ENCODE peak calls at places on chromosome 19, in seven cellular contexts. D is AG10803, G is body of pancreas, C is BE2C, Q is tibial artery, X is thoracic aorta, L is GM06990. I is an unnamed sample.

GRCh38 chr19:46224773-46225172 is 4.8 kb upstream of the IGFL1 start:
- DNase-seq in D (no peak), Q (no peak), L (no peak), G (no peak), X (no peak), C (no peak), I (no peak)

GRCh38 chr19:3324405-3324856 is 42.0 kb upstream of the NFIC start:
- DNase-seq in X (no peak), G (peak), C (peak), L (no peak), Q (peak), D (no peak), I (no peak)

GRCh38 chr19:45879055-45879454 is 6.9 kb downstream of the IRF2BP1 start:
- DNase-seq in G (peak), D (no peak), C (no peak), Q (no peak), X (no peak), L (no peak), I (no peak)

GRCh38 chr19:45499196-45500180 is 1.2 kb downstream of the PPM1N start:
- DNase-seq in D (peak), Q (peak), X (no peak), C (peak), L (peak), G (peak), I (no peak)

GRCh38 chr19:45508931-45509691 is 1.8 kb downstream of the VASP start:
- DNase-seq in D (peak), L (peak), Q (peak), C (peak), X (peak), G (peak), I (peak)

GRCh38 chr19:14114854-14115253 is 2.7 kb downstream of the PRKACA start:
- DNase-seq in G (peak), C (peak), D (no peak), X (no peak), L (peak), Q (peak), I (no peak)

GRCh38 chr19:44746946-44747738 is 1.4 kb upstream of the BCL3 start:
- DNase-seq in G (peak), L (peak), D (peak), Q (peak), C (peak), X (peak), I (peak)

GRCh38 chr19:5801796-5802616 is 2.9 kb upstream of the NRTN start:
- DNase-seq in Q (no peak), G (no peak), L (no peak), C (peak), D (peak), X (no peak), I (no peak)

GRCh38 chr19:590396-590745 is 690 bp downstream of the HCN2 start:
- DNase-seq in X (no peak), C (peak), D (no peak), Q (no peak), G (no peak), L (no peak), I (no peak)

DNA sequence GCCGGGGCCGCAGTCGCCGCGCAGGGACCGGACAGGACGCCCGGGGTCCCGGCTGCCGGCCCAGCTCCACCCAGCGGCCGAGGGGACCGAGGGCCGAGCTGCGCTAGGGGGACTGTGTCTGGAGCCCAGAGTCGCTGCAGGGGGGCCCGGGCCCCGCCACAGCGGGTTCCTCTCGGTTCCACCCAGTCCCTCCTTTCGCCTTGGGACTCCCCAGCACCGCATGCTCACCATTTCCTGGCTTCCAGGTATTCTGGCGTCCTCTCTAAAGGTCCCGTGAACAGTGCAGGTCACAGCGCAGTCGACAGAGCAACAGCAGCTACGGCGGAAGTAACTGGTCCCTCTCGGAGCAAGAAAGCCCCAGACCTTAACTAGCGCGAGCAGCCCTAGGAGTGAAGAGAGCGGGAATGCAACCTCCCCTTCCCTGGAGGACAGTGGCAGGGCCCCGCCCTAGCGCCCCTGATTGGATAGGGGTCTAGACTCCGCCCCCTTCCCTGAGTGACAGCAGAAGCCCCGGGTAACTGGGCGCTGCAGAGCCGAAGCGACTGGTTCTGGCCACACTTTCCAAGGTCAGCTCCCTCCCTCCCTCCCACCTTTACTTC is at the start of gene ZNF878:
- DNase-seq in Q (peak), G (peak), L (peak), C (peak), X (peak), D (peak), I (peak)
- TF ChIP-seq CTCF in Q (no peak), G (peak), L (peak), C (peak), X (no peak), D (peak), I (no peak)

GRCh38 chr19:4580961-4581380 is 21.5 kb upstream of the SEMA6B start:
- DNase-seq in L (no peak), G (no peak), C (no peak), D (no peak), X (no peak), Q (no peak), I (no peak)
- H3K4me3 ChIP-seq in L (no peak), G (no peak), C (no peak), D (no peak), X (peak), Q (peak), I (peak)

GRCh38 chr19:2173388-2173787 is 9.7 kb downstream of the DOT1L start:
- DNase-seq in G (no peak), X (no peak), L (no peak), Q (no peak), C (no peak), D (no peak), I (no peak)

GRCh38 chr19:2173841-2174577 is 10.3 kb downstream of the DOT1L start:
- DNase-seq in L (no peak), D (no peak), X (no peak), C (no peak), G (no peak), Q (no peak), I (no peak)

GRCh38 chr19:2170987-2171348 is 7.2 kb downstream of the DOT1L start:
- DNase-seq in C (no peak), D (no peak), Q (no peak), X (no peak), G (no peak), L (no peak), I (no peak)

GRCh38 chr19:2170219-2170618 is 6.5 kb downstream of the DOT1L start:
- DNase-seq in D (no peak), C (peak), X (no peak), L (no peak), G (no peak), Q (no peak), I (no peak)

GRCh38 chr19:2171349-2172145 is 7.8 kb downstream of the DOT1L start:
- DNase-seq in G (peak), X (no peak), D (no peak), Q (no peak), L (peak), C (peak), I (no peak)
- TF ChIP-seq CTCF in G (no peak), X (no peak), D (no peak), Q (no peak), L (peak), C (peak), I (no peak)

DNA sequence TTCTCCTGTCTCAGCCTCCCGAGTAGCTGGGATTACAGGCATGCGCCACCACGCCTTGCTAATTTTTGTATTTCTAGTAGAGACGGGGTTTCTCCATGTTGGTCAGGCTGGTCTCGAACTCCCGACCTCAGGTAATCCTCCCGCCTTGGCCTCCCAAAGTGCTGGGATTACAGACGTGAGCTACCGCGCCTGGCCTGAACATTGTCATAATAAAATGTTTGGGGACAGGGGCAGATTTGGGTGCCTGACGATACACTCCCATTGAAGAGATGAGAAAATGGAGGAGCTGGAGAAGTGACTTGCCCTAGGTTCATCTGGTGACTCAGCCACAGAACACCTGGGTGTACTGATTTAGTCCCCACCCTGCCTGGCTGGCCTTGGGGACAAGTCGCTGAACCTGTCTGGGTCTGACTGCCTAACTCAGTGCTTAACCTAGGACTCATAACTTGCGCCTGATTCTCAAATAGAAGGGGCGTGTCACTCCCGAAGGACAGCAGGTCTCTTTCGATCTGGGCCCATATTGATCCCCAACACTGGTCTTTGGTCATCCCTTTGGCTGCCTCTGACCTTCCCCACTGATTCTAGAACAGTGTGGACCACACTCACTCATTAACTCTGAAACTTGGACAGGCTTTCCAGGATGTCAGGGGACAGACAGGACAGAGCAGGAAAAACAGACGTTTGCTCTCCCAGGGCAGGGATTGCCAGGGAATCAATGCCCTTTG is 7.6 kb upstream of the BICRA start:
- DNase-seq in C (no peak), X (no peak), L (no peak), D (no peak), Q (no peak), G (peak), I (no peak)
- H3K4me3 ChIP-seq in C (no peak), X (peak), L (no peak), D (peak), Q (peak), G (no peak), I (peak)

DNA sequence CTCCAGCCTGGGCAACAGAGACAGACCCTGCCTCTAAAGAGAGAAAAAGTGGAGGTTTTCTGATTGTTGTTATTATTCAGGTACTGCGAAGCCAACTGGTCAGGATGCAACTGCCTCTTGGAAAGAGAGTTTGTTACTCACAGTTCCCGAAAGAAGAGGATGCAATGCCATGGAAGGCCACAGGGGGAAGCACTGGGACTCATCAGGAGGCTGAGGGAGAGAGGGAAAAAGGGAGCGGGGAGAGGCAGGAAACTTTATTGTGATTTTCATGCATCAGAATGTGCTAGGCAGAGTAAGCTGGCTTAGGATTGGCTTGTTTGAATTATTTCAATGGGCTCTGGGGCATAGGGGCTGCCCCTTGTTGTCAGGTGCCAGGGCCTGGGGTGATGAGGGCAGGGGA is 27.6 kb downstream of the MYO9B start:
- DNase-seq in L (no peak), C (no peak), Q (no peak), X (no peak), G (no peak), D (no peak), I (no peak)
- TF ChIP-seq CTCF in L (peak), C (peak), Q (no peak), X (peak), G (peak), D (peak), I (no peak)

GRCh38 chr19:50552540-50552939 is 15.7 kb downstream of the LRRC4B start:
- DNase-seq in G (no peak), X (no peak), C (no peak), D (no peak), Q (no peak), L (no peak), I (no peak)

GRCh38 chr19:50553134-50553703 is 15.0 kb downstream of the LRRC4B start:
- DNase-seq in C (no peak), D (no peak), Q (no peak), G (no peak), L (no peak), X (no peak), I (no peak)

GRCh38 chr19:50551034-50551712 is 17.1 kb downstream of the LRRC4B start:
- DNase-seq in L (no peak), D (no peak), Q (no peak), G (no peak), C (no peak), X (no peak), I (no peak)

GRCh38 chr19:50550594-50550966 is 17.7 kb downstream of the LRRC4B start:
- DNase-seq in C (no peak), D (no peak), X (no peak), G (no peak), Q (no peak), L (no peak), I (no peak)

GRCh38 chr19:50551713-50552187 is 16.5 kb downstream of the LRRC4B start:
- DNase-seq in C (no peak), G (no peak), X (no peak), Q (no peak), L (no peak), D (no peak), I (no peak)
- H3K4me3 ChIP-seq in C (no peak), G (no peak), X (peak), Q (peak), L (no peak), D (no peak), I (peak)

GRCh38 chr19:49363265-49364082 is at the start of gene DKKL1:
- DNase-seq in C (peak), Q (peak), L (peak), G (peak), X (peak), D (peak), I (peak)

GRCh38 chr19:49361438-49362047 is 673 bp downstream of the TEAD2 start:
- DNase-seq in G (peak), L (no peak), D (peak), C (peak), Q (peak), X (no peak), I (peak)

GRCh38 chr19:49364083-49364687 is 508 bp downstream of the DKKL1 start:
- DNase-seq in X (no peak), D (no peak), L (no peak), C (no peak), Q (no peak), G (no peak), I (no peak)

GRCh38 chr19:49362048-49362925 is at the start of gene TEAD2:
- DNase-seq in X (no peak), D (peak), G (peak), Q (peak), L (no peak), C (peak), I (peak)

GRCh38 chr19:49362926-49363264 is 679 bp upstream of the TEAD2 start:
- DNase-seq in C (no peak), G (peak), X (no peak), L (no peak), Q (peak), D (peak), I (no peak)
- TF ChIP-seq CTCF in C (no peak), G (no peak), X (no peak), L (no peak), Q (no peak), D (no peak), I (no peak)

GRCh38 chr19:35041548-35042055 is at the start of gene HPN:
- DNase-seq in G (peak), Q (no peak), D (no peak), L (no peak), C (no peak), X (no peak), I (no peak)
- H3K4me3 ChIP-seq in G (peak), Q (no peak), D (no peak), L (no peak), C (no peak), X (peak), I (peak)

GRCh38 chr19:29767039-29767735 is 44.6 kb upstream of the CCNE1 start:
- DNase-seq in C (no peak), L (no peak), D (no peak), Q (no peak), G (no peak), X (no peak), I (no peak)
- TF ChIP-seq CTCF in C (no peak), L (no peak), D (no peak), Q (no peak), G (no peak), X (no peak), I (no peak)

I was measured in coronary artery.